ENCODE peak calls at places on chromosomes 11 and 22, in six cellular contexts. G, L, X, I, K and U are unnamed samples.

GRCh38 chr11:130609121-130610035 is 160.9 kb downstream of the ADAMTS15 start:
- DNase-seq in X (peak; percentile 39), K (peak; percentile 66), L (no peak), G (peak; percentile 90), I (no peak), U (no peak)

GRCh38 chr11:73085189-73085875 is 56.8 kb downstream of the FCHSD2 start:
- DNase-seq in K (peak; percentile 18), L (peak; percentile 1), G (no peak), X (no peak), I (no peak), U (no peak)

GRCh38 chr11:72965672-72966071 is 151.5 kb downstream of the ATG16L2 start:
- DNase-seq in X (no peak), K (no peak), G (no peak), I (no peak), L (no peak), U (no peak)

GRCh38 chr11:27997344-27997743 is 110.6 kb downstream of the KIF18A start:
- DNase-seq in K (no peak), L (no peak), I (no peak), G (no peak), X (no peak), U (no peak)

GRCh38 chr11:75389276-75389605 is 10.1 kb upstream of the RPS3 start:
- DNase-seq in L (no peak), X (no peak), K (no peak), G (no peak), I (no peak), U (no peak)

GRCh38 chr11:58905716-58906547 is 33.4 kb upstream of the GLYATL1 start:
- DNase-seq in L (peak; percentile 92), X (peak; percentile 89), K (peak; percentile 52), G (peak; percentile 55), I (no peak), U (peak; percentile 89)

GRCh38 chr11:2130881-2131352 is 8.3 kb downstream of the IGF2 start:
- DNase-seq in G (no peak), L (no peak), X (no peak), I (peak; percentile 11), K (no peak), U (no peak)

GRCh38 chr22:42282252-42282942 is 11.9 kb upstream of the TCF20 start:
- DNase-seq in L (no peak), I (no peak), K (no peak), G (peak; percentile 13), X (no peak), U (no peak)

GRCh38 chr11:63639195-63639832 is 25.1 kb upstream of the PLAAT3 start:
- DNase-seq in L (peak; percentile 33), X (no peak), G (no peak), K (no peak), I (no peak), U (no peak)

GRCh38 chr11:130629039-130629438 is 180.6 kb downstream of the ADAMTS15 start:
- DNase-seq in K (no peak), G (no peak), I (no peak), L (no peak), X (no peak), U (no peak)

GRCh38 chr11:128928400-128928799 is 14.3 kb downstream of the TP53AIP1 start:
- DNase-seq in I (no peak), L (no peak), G (no peak), K (no peak), X (no peak), U (no peak)

GRCh38 chr11:117437041-117437790 is 109.6 kb downstream of the CEP164 start:
- DNase-seq in K (no peak), I (no peak), X (no peak), L (no peak), G (no peak), U (no peak)
- TF ChIP-seq CTCF in K (no peak), I (no peak), X (no peak), L (no peak), G (no peak), U (no peak)

GRCh38 chr11:17846852-17847453 is 112.4 kb downstream of the KCNC1 start:
- DNase-seq in G (peak; percentile 47), I (peak; percentile 8), X (peak; percentile 18), L (peak; percentile 42), K (no peak), U (no peak)
- TF ChIP-seq CTCF in G (peak; percentile 45), I (peak; percentile 23), X (peak; percentile 45), L (no peak), K (no peak), U (no peak)

GRCh38 chr22:20176421-20177060 is 25.7 kb upstream of the CCDC188 start:
- DNase-seq in K (no peak), G (no peak), L (no peak), I (no peak), X (no peak), U (no peak)

GRCh38 chr22:20173720-20174119 is 22.9 kb upstream of the CCDC188 start:
- DNase-seq in X (no peak), I (no peak), K (no peak), L (no peak), G (no peak), U (no peak)

GRCh38 chr22:20175597-20175900 is 24.7 kb upstream of the CCDC188 start:
- DNase-seq in G (no peak), K (no peak), X (no peak), L (no peak), I (no peak), U (no peak)

GRCh38 chr22:20173246-20173645 is 22.4 kb upstream of the CCDC188 start:
- DNase-seq in I (no peak), K (no peak), X (no peak), L (no peak), G (no peak), U (no peak)

DNA sequence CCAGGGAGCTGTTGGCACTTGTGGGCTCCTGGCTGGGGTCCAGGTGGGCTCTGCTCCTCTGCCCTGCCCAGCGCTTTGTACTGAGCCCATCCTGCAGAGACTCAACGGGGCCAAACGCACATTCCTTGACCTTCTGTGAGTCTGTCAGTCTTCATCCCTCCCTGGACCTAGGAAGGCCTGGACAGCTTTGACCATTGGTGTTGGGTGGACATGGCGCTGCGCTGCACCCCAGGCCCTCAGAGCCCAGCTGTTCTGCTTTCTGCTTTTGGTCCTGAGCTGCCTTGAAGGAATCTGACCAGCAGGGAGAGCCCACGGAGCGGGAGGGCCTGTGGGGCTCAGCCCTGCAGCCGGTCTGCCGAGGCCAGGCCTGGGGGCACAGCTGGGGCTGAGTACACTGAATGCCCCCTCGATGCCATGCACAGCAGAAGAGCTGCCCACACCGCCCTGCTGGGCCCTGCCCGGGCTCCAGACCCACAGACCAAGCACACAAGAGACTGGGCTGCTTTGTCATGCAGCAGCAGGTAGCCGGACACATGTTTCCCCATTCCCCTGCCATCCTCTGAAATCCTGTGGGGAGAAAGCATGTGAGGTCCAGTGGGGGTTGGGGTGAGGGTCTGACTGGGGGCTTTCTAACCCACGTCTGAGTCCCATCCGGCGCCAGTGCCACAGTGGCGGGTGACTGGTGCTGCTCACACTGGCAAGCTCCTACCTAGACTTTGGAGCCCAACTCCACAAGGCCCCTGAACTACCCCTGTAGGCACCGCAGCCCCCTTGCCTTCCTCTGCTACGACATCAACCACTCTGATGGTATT is 24.1 kb upstream of the CCDC188 start:
- DNase-seq in X (no peak), I (no peak), K (no peak), G (no peak), L (no peak), U (no peak)
- TF ChIP-seq CTCF in X (peak; percentile 65), I (peak; percentile 26), K (peak; percentile 30), G (no peak), L (peak; percentile 56), U (peak; percentile 34)

DNA sequence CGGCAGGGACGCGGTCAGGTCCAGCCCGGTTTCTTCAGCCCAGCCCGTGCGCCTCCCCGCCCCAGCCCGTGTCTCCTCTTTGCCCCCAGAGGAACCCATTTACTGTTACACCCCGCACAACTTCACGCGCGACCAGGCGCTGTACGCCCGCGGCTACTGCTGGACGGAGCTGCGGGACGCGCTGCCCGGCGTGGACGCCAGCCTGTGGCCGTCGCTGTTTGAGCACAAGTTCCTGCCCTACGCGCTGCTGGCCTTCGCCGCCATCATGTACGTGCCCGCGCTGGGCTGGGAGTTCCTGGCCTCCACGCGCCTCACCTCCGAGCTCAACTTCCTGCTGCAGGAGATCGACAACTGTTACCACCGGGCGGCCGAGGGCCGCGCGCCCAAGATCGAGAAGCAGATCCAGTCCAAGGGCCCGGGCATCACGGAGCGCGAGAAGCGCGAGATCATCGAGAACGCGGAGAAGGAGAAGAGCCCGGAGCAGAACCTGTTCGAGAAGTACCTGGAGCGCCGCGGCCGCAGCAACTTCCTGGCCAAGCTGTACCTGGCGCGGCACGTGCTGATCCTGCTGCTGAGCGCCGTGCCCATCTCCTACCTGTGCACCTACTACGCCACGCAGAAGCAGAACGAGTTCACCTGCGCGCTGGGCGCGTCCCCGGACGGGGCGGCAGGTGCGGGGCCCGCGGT is 6.5 kb downstream of the PANX2 start:
- DNase-seq in K (no peak), G (no peak), L (no peak), X (no peak), I (no peak), U (no peak)
- TF ChIP-seq CTCF in K (no peak), G (no peak), L (no peak), X (no peak), I (no peak), U (no peak)

GRCh38 chr11:110243804-110244203 is 52.6 kb downstream of the RDX start:
- DNase-seq in X (no peak), K (no peak), I (no peak), G (no peak), L (no peak), U (no peak)

GRCh38 chr11:110250168-110250567 is 46.2 kb downstream of the RDX start:
- DNase-seq in X (no peak), L (no peak), G (no peak), K (no peak), I (no peak), U (no peak)

GRCh38 chr11:110251837-110252236 is 44.6 kb downstream of the RDX start:
- DNase-seq in I (no peak), G (peak; percentile 52), X (peak; percentile 62), L (peak; percentile 76), K (peak; percentile 90), U (no peak)

GRCh38 chr11:110253525-110253924 is 42.9 kb downstream of the RDX start:
- DNase-seq in L (no peak), I (no peak), K (no peak), G (no peak), X (no peak), U (no peak)

DNA sequence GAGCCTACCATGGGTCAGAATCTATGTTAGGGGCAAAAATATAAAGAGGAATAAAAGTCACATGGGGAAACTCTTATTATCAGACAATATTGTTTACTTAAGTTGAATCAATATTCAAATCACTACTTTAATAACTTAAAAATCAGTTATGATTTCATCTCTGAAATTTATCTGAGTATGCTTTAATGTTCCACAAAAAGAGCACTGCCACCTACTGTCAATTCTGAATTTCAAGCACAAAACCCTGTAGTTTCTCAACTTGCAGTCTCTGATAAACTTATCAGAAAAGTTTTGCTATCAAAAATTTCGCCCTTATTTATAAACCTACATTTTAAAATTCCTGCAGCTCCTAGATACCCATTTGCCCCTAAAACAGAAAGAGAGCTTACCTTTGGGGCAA is 47.3 kb downstream of the RDX start:
- DNase-seq in I (no peak), X (no peak), L (no peak), K (no peak), G (no peak), U (no peak)
- TF ChIP-seq CTCF in I (peak; percentile 33), X (peak; percentile 22), L (peak; percentile 31), K (peak; percentile 18), G (no peak), U (peak; percentile 48)